ENCODE peak calls at places on chromosome 19, in five cellular contexts. One of them, this sample, is unnamed.

GRCh38 chr19:41354343-41354974 is 737 bp upstream of the TGFB1 start:
- DNase-seq in neural progenitor cell: no peak
- DNase-seq in HFFc6: no peak
- DNase-seq in NCI-H524: no peak
- DNase-seq in stimulated activated CD4-positive, alpha-beta T cell treated with anti-CD3 and anti-CD28 coated beads, Interleukin-4, amount 100 ng/mL, for 24 hours: no peak
- DNase-seq in this sample: no peak

GRCh38 chr19:41706741-41707501 is 1.5 kb upstream of the CEACAM5 start:
- DNase-seq in neural progenitor cell: peak
- DNase-seq in HFFc6: peak
- DNase-seq in NCI-H524: no peak
- DNase-seq in stimulated activated CD4-positive, alpha-beta T cell treated with anti-CD3 and anti-CD28 coated beads, Interleukin-4, amount 100 ng/mL, for 24 hours: peak
- DNase-seq in this sample: peak

GRCh38 chr19:39296906-39297305 is 699 bp downstream of the IFNL1 start:
- DNase-seq in neural progenitor cell: no peak
- DNase-seq in HFFc6: no peak
- DNase-seq in NCI-H524: no peak
- DNase-seq in stimulated activated CD4-positive, alpha-beta T cell treated with anti-CD3 and anti-CD28 coated beads, Interleukin-4, amount 100 ng/mL, for 24 hours: no peak
- DNase-seq in this sample: no peak

GRCh38 chr19:3176715-3177501 is 1.7 kb upstream of the S1PR4 start:
- DNase-seq in neural progenitor cell: no peak
- DNase-seq in HFFc6: peak
- DNase-seq in NCI-H524: no peak
- DNase-seq in stimulated activated CD4-positive, alpha-beta T cell treated with anti-CD3 and anti-CD28 coated beads, Interleukin-4, amount 100 ng/mL, for 24 hours: peak
- DNase-seq in this sample: no peak

GRCh38 chr19:37329686-37330085 is 41.2 kb upstream of the ZNF527 start:
- DNase-seq in neural progenitor cell: peak
- DNase-seq in HFFc6: no peak
- DNase-seq in NCI-H524: no peak
- DNase-seq in stimulated activated CD4-positive, alpha-beta T cell treated with anti-CD3 and anti-CD28 coated beads, Interleukin-4, amount 100 ng/mL, for 24 hours: no peak
- DNase-seq in this sample: no peak

GRCh38 chr19:24054044-24054935 is 32.7 kb upstream of the ZNF254 start:
- DNase-seq in neural progenitor cell: no peak
- DNase-seq in HFFc6: peak
- DNase-seq in NCI-H524: no peak
- DNase-seq in stimulated activated CD4-positive, alpha-beta T cell treated with anti-CD3 and anti-CD28 coated beads, Interleukin-4, amount 100 ng/mL, for 24 hours: peak
- DNase-seq in this sample: no peak

GRCh38 chr19:1270168-1270853 is 1.2 kb downstream of the CIRBP start:
- DNase-seq in neural progenitor cell: no peak
- DNase-seq in HFFc6: no peak
- DNase-seq in NCI-H524: no peak
- DNase-seq in stimulated activated CD4-positive, alpha-beta T cell treated with anti-CD3 and anti-CD28 coated beads, Interleukin-4, amount 100 ng/mL, for 24 hours: peak
- DNase-seq in this sample: peak

GRCh38 chr19:8567522-8568172 is 9.6 kb downstream of the MYO1F start:
- DNase-seq in neural progenitor cell: no peak
- DNase-seq in HFFc6: no peak
- DNase-seq in NCI-H524: no peak
- DNase-seq in stimulated activated CD4-positive, alpha-beta T cell treated with anti-CD3 and anti-CD28 coated beads, Interleukin-4, amount 100 ng/mL, for 24 hours: no peak
- DNase-seq in this sample: no peak

GRCh38 chr19:7482584-7483439 is 6.0 kb downstream of the PEX11G start:
- DNase-seq in neural progenitor cell: peak
- DNase-seq in HFFc6: no peak
- DNase-seq in NCI-H524: no peak
- DNase-seq in stimulated activated CD4-positive, alpha-beta T cell treated with anti-CD3 and anti-CD28 coated beads, Interleukin-4, amount 100 ng/mL, for 24 hours: no peak
- DNase-seq in this sample: no peak

GRCh38 chr19:43784251-43784980 is 3.6 kb upstream of the KCNN4 start:
- DNase-seq in neural progenitor cell: no peak
- DNase-seq in HFFc6: peak
- DNase-seq in NCI-H524: no peak
- DNase-seq in stimulated activated CD4-positive, alpha-beta T cell treated with anti-CD3 and anti-CD28 coated beads, Interleukin-4, amount 100 ng/mL, for 24 hours: peak
- DNase-seq in this sample: peak

GRCh38 chr19:44356383-44357111 is at the start of gene ZNF112:
- DNase-seq in neural progenitor cell: peak
- DNase-seq in HFFc6: peak
- DNase-seq in NCI-H524: peak
- DNase-seq in stimulated activated CD4-positive, alpha-beta T cell treated with anti-CD3 and anti-CD28 coated beads, Interleukin-4, amount 100 ng/mL, for 24 hours: peak
- DNase-seq in this sample: no peak

This sample was measured in DND-41.